ENCODE peak calls at places on chromosomes 7 and 10, in six cellular contexts. D, T, B, S, F and A are unnamed samples.

GRCh38 chr7:104252409-104253134 is 44.8 kb upstream of the ORC5 start:
- DNase-seq in D (no peak), T (no peak), B (no peak), S (no peak), F (peak), A (no peak)

GRCh38 chr10:1316107-1316805 is 260.1 kb downstream of the WDR37 start:
- DNase-seq in D (no peak), T (no peak), B (no peak), S (no peak), F (no peak), A (no peak)

GRCh38 chr7:36638140-36638539 is 86.2 kb downstream of the AOAH start:
- DNase-seq in D (no peak), T (no peak), B (no peak), S (no peak), F (no peak), A (no peak)

GRCh38 chr10:27153855-27154198 is 357 bp downstream of the YME1L1 start:
- DNase-seq in D (no peak), T (no peak), B (no peak), S (no peak), F (peak), A (no peak)

GRCh38 chr7:80637911-80638765 is at the start of gene CD36:
- DNase-seq in D (no peak), T (no peak), B (no peak), S (no peak), F (no peak), A (no peak)

GRCh38 chr7:28130277-28130676 is 50.3 kb downstream of the JAZF1 start:
- DNase-seq in D (no peak), T (no peak), B (no peak), S (no peak), F (peak), A (no peak)

GRCh38 chr7:13336227-13336626 is 648.8 kb downstream of the ARL4A start:
- DNase-seq in D (no peak), T (no peak), B (no peak), S (no peak), F (no peak), A (no peak)

GRCh38 chr10:92173996-92174395 is 116.9 kb downstream of the CPEB3 start:
- DNase-seq in D (no peak), T (no peak), B (no peak), S (no peak), F (no peak), A (no peak)

GRCh38 chr7:31860925-31861324 is 173.9 kb downstream of the PPP1R17 start:
- DNase-seq in D (no peak), T (no peak), B (no peak), S (no peak), F (no peak), A (no peak)

GRCh38 chr10:2885276-2885955 is 181.9 kb upstream of the PFKP start:
- DNase-seq in D (no peak), T (no peak), B (no peak), S (no peak), F (no peak), A (no peak)

GRCh38 chr10:104577861-104578480 is 63.1 kb upstream of the SORCS3 start:
- DNase-seq in D (no peak), T (no peak), B (no peak), S (no peak), F (no peak), A (no peak)

GRCh38 chr10:7767209-7767608 is 20.6 kb downstream of the KIN start:
- DNase-seq in D (no peak), T (no peak), B (no peak), S (no peak), F (peak), A (no peak)

GRCh38 chr7:133705596-133705995 is 421.5 kb upstream of the LRGUK start:
- DNase-seq in D (no peak), T (no peak), B (no peak), S (no peak), F (peak), A (no peak)

GRCh38 chr7:155533120-155533826 is 13.1 kb downstream of the CNPY1 start:
- DNase-seq in D (peak), T (peak), B (no peak), S (no peak), F (no peak), A (no peak)

GRCh38 chr7:139641337-139641992 is 118.0 kb downstream of the CLEC2L start:
- DNase-seq in D (no peak), T (no peak), B (no peak), S (no peak), F (no peak), A (no peak)

GRCh38 chr10:511849-512191 is 177.6 kb downstream of the DIP2C start:
- DNase-seq in D (peak), T (no peak), B (no peak), S (no peak), F (no peak), A (no peak)

GRCh38 chr10:27998178-27998953 is 513 bp downstream of the ODAD2 start:
- DNase-seq in D (no peak), T (peak), B (no peak), S (peak), F (peak), A (peak)

GRCh38 chr10:97879241-97879640 is 29.6 kb downstream of the GOLGA7B start:
- DNase-seq in D (no peak), T (no peak), B (no peak), S (no peak), F (no peak), A (no peak)

GRCh38 chr10:67520924-67521520 is 175.0 kb downstream of the CTNNA3 start:
- DNase-seq in D (no peak), T (peak), B (peak), S (no peak), F (peak), A (peak)